ENCODE peak calls at places on chromosomes 6 and 20, in ten cellular contexts. B is tibial nerve, T is heart left ventricle, J is IMR-90, S is NB4, O is esophagus muscularis mucosa, N is stomach, L is lower leg skin, G is suprapubic skin, F is adrenal gland. Z is an unnamed sample.

GRCh38 chr6:106512048-106512957 is 117.0 kb downstream of the RTN4IP1 start:
- DNase-seq in B (peak; percentile 15), T (peak; percentile 70), J (no peak), S (peak; percentile 83), O (no peak), N (peak; percentile 84), L (peak; percentile 47), G (peak; percentile 82), F (peak; percentile 57), Z (peak; percentile 64)

GRCh38 chr6:27332692-27333641 is 20.9 kb upstream of the POM121L2 start:
- DNase-seq in B (no peak), T (no peak), J (peak; percentile 71), S (peak; percentile 83), O (no peak), N (no peak), L (no peak), G (no peak), F (no peak), Z (peak; percentile 29)

GRCh38 chr6:20712011-20712410 is 177.8 kb downstream of the CDKAL1 start:
- DNase-seq in B (no peak), T (no peak), J (no peak), S (no peak), O (no peak), N (no peak), L (no peak), G (no peak), F (no peak), Z (no peak)

GRCh38 chr20:43379239-43379917 is 78.3 kb upstream of the SRSF6 start:
- DNase-seq in B (no peak), T (no peak), J (peak; percentile 96), S (no peak), O (no peak), N (no peak), L (no peak), G (no peak), F (no peak), Z (no peak)

GRCh38 chr6:7242835-7243187 is 70.2 kb downstream of the SSR1 start:
- DNase-seq in B (no peak), T (peak; percentile 20), J (no peak), S (no peak), O (no peak), N (no peak), L (no peak), G (peak; percentile 55), F (no peak), Z (no peak)

GRCh38 chr20:4483481-4483880 is 238.2 kb upstream of the PRND start:
- DNase-seq in B (no peak), T (no peak), J (peak; percentile 69), S (no peak), O (no peak), N (no peak), L (no peak), G (no peak), F (no peak), Z (no peak)

GRCh38 chr6:71238351-71238750 is 50.3 kb upstream of the OGFRL1 start:
- DNase-seq in B (no peak), T (no peak), J (peak; percentile 75), S (no peak), O (no peak), N (no peak), L (no peak), G (no peak), F (no peak), Z (no peak)

GRCh38 chr6:159935065-159935464 is 33.8 kb upstream of the IGF2R start:
- DNase-seq in B (no peak), T (no peak), J (peak; percentile 55), S (no peak), O (no peak), N (no peak), L (no peak), G (no peak), F (no peak), Z (no peak)

GRCh38 chr6:33955566-33955965 is 151.8 kb upstream of the MLN start:
- DNase-seq in B (no peak), T (no peak), J (no peak), S (no peak), O (no peak), N (no peak), L (no peak), G (no peak), F (no peak), Z (no peak)

GRCh38 chr6:111631930-111632460 is 26.3 kb upstream of the TRAF3IP2 start:
- DNase-seq in B (no peak), T (no peak), J (no peak), S (no peak), O (no peak), N (no peak), L (no peak), G (no peak), F (no peak), Z (no peak)

GRCh38 chr6:41457303-41457670 is 88.9 kb upstream of the FOXP4 start:
- DNase-seq in B (no peak), T (no peak), J (no peak), S (no peak), O (no peak), N (no peak), L (no peak), G (no peak), F (no peak), Z (no peak)

GRCh38 chr6:75947935-75948334 is 124.5 kb downstream of the IMPG1 start:
- DNase-seq in B (no peak), T (no peak), J (no peak), S (no peak), O (no peak), N (no peak), L (no peak), G (no peak), F (no peak), Z (no peak)

GRCh38 chr6:155517282-155517681 is 61.6 kb upstream of the NOX3 start:
- DNase-seq in B (no peak), T (no peak), J (no peak), S (no peak), O (no peak), N (peak; percentile 28), L (no peak), G (no peak), F (no peak), Z (no peak)
- H3K4me3 ChIP-seq in B (no peak overlapping the region), T (no peak overlapping the region), J (no peak overlapping the region), S (no peak overlapping the region), O (no peak overlapping the region), N (no peak overlapping the region), L (no peak overlapping the region), G (no peak overlapping the region), F (no peak overlapping the region), Z (no peak overlapping the region)

GRCh38 chr6:4067673-4068072 is 11.3 kb downstream of the FAM217A start:
- DNase-seq in B (no peak), T (no peak), J (no peak), S (no peak), O (no peak), N (no peak), L (no peak), G (no peak), F (no peak), Z (no peak)

GRCh38 chr6:4069199-4069598 is 9.7 kb downstream of the FAM217A start:
- DNase-seq in B (no peak), T (no peak), J (no peak), S (no peak), O (no peak), N (no peak), L (no peak), G (no peak), F (no peak), Z (no peak)

GRCh38 chr6:4071330-4071729 is 7.6 kb downstream of the FAM217A start:
- DNase-seq in B (no peak), T (no peak), J (no peak), S (no peak), O (no peak), N (no peak), L (no peak), G (no peak), F (no peak), Z (no peak)

DNA sequence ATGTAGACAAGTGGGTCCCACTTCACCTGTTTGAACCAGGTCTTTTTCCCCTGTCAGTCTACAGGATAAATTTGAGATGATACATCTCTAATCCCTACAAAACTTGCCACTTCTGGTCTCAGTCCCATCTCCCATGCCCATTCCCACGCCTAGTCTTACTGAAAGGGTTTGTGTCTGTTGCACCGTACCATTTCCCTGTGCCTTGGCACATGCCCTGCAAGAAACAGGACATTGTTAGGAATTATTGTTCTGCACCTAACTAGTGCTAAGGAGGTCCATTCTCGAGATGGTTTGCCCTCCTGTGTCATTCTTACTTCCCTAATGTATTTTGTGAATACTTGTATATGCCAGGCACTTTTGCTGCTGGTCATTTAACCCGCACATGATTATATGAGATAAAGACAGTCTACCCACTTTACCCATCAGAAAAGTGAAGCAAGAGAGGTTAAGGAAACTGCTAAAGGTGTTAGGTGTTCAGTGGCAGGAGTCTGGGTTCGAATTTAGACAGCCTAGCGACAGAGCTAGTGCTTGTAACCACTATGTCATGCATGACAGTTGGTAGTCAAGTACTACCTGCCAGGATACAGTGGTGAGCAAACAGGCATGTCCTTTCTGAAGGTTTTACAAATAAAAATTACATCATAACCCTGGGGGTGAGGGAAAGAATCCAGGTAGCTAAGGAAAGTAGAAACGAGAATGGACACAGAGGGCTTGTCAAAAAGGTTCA is 12.7 kb downstream of the FAM217A start:
- DNase-seq in B (no peak), T (no peak), J (no peak), S (peak; percentile 14), O (no peak), N (no peak), L (no peak), G (no peak), F (no peak), Z (no peak)
- TF ChIP-seq POLR2A in B (no peak), T (no peak), J (no peak), S (no peak), O (no peak), N (no peak), L (no peak), G (no peak), F (no peak), Z (no peak)

DNA sequence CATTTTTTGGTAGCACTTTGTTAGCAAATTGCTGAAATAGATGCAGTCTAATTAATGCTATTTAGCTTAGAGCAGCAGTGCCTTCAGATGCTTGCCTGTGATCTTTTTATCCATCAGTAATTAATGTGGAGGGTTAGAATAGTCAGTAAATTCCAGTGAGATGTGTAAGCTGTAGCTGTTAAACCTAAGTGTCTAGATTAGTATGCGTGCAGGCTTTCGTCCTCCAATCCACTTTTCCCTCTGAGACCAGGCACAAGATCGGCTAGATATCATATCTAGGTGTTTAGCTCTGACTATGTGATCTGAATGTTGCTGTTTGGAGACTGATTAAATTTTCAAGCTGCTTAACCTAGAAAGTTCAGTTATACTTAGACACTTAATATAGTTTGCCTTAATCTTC is 41.1 kb downstream of the XRN2 start:
- DNase-seq in B (no peak), T (no peak), J (no peak), S (no peak), O (no peak), N (no peak), L (no peak), G (no peak), F (no peak), Z (no peak)
- H3K4me3 ChIP-seq in B (no peak overlapping the region), T (no peak overlapping the region), J (no peak overlapping the region), S (no peak overlapping the region), O (no peak overlapping the region), N (no peak overlapping the region), L (no peak overlapping the region), G (no peak overlapping the region), F (no peak overlapping the region), Z (no peak overlapping the region)

DNA sequence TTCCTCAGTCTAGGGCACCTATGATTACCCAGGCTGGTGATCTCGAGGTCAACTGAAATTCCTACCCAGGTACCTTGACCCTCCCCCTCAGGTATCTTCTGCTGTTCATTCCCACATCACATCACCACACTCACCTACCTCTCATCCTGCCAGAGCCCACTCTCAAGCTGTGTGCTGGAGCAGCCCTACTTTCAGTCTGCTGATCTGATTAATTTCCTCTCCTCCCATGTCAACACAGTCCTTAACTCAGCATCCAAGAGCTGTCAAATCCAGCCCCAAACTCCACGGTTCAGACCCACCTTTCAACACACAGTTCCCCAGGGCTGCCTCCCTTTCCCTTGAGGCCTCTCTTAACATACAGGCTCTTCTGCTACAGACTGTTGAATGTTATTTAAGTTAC is 42.4 kb downstream of the EZR start:
- DNase-seq in B (no peak), T (no peak), J (no peak), S (no peak), O (no peak), N (no peak), L (no peak), G (no peak), F (no peak), Z (no peak)
- TF ChIP-seq POLR2A in B (no peak), T (no peak), J (no peak), S (no peak), O (no peak), N (no peak), L (no peak), G (no peak), F (no peak), Z (no peak)